ENCODE peak calls at places on chromosomes 7 and 10, in eight cellular contexts. E is CD8-positive, alpha-beta T cell; N is uterus; B is sigmoid colon; W is ovary; X is adrenal gland; F is endothelial cell of umbilical vein; H is psoas muscle. O is an unnamed sample. For H3K4me1, the result is how much of the 10 kb centered on the place peaks cover.

GRCh38 chr7:82275342-82275741 is 168.2 kb downstream of the CACNA2D1 start:
- DNase-seq in E (no peak), N (no peak), B (no peak), W (no peak), X (no peak), F (no peak), H (no peak), O (no peak)

GRCh38 chr10:28853195-28853594 is 175.9 kb downstream of the BAMBI start:
- DNase-seq in E (no peak), N (no peak), B (no peak), W (peak), X (peak), F (no peak), H (no peak), O (no peak)

GRCh38 chr7:27364344-27364758 is 121.7 kb downstream of the EVX1 start:
- DNase-seq in E (no peak), N (peak), B (peak), W (peak), X (peak), F (no peak), H (peak), O (no peak)

GRCh38 chr7:74032191-74032490 is 4.2 kb downstream of the ELN start:
- DNase-seq in E (no peak), N (peak), B (peak), W (peak), X (peak), F (peak), H (peak), O (peak)

GRCh38 chr10:93352638-93353383 is 129.3 kb downstream of the MYOF start:
- DNase-seq in E (no peak), N (no peak), B (no peak), W (no peak), X (no peak), F (peak), H (no peak), O (peak)

GRCh38 chr7:96205665-96206064 is 116.2 kb downstream of the SLC25A13 start:
- DNase-seq in E (no peak), N (no peak), B (no peak), W (no peak), X (no peak), F (no peak), H (no peak), O (no peak)

GRCh38 chr10:71765176-71765906 is 8.0 kb downstream of the VSIR start:
- DNase-seq in E (no peak), N (peak), B (peak), W (no peak), X (no peak), F (no peak), H (peak), O (no peak)

GRCh38 chr7:38432080-38432479 is 158.6 kb upstream of the TARP start:
- DNase-seq in E (no peak), N (no peak), B (no peak), W (no peak), X (no peak), F (no peak), H (no peak), O (no peak)

GRCh38 chr7:24290004-24290641 is 6.1 kb downstream of the NPY start:
- DNase-seq in E (no peak), N (no peak), B (no peak), W (no peak), X (no peak), F (peak), H (no peak), O (peak)

GRCh38 chr10:97466755-97467154 is 20.8 kb downstream of the ZDHHC16 start:
- DNase-seq in E (no peak), N (no peak), B (no peak), W (no peak), X (peak), F (no peak), H (no peak), O (no peak)

GRCh38 chr7:136869006-136869961 is 832 bp downstream of the CHRM2 start:
- DNase-seq in E (no peak), N (no peak), B (peak), W (no peak), X (no peak), F (no peak), H (peak), O (no peak)

GRCh38 chr7:108137993-108138392 is 7.8 kb upstream of the LAMB4 start:
- DNase-seq in E (no peak), N (no peak), B (no peak), W (no peak), X (no peak), F (no peak), H (no peak), O (no peak)

GRCh38 chr10:71878327-71879034 is 27.4 kb upstream of the PSAP start:
- DNase-seq in E (peak), N (no peak), B (no peak), W (no peak), X (no peak), F (no peak), H (no peak), O (no peak)

GRCh38 chr10:112235920-112236319 is 47.3 kb upstream of the TECTB start:
- DNase-seq in E (no peak), N (no peak), B (no peak), W (no peak), X (no peak), F (no peak), H (no peak), O (no peak)

GRCh38 chr10:48470893-48471805 is 133.7 kb downstream of the ARHGAP22 start:
- DNase-seq in E (no peak), N (no peak), B (peak), W (no peak), X (peak), F (peak), H (peak), O (no peak)

GRCh38 chr10:5694573-5694972 is 9.9 kb downstream of the TASOR2 start:
- DNase-seq in E (no peak), N (no peak), B (no peak), W (no peak), X (no peak), F (no peak), H (no peak), O (no peak)

GRCh38 chr10:5697342-5697741 is 12.7 kb downstream of the TASOR2 start:
- DNase-seq in E (no peak), N (no peak), B (no peak), W (no peak), X (no peak), F (no peak), H (no peak), O (no peak)

GRCh38 chr10:5688587-5688986 is 3.9 kb downstream of the TASOR2 start:
- DNase-seq in E (no peak), N (no peak), B (no peak), W (no peak), X (no peak), F (no peak), H (no peak), O (no peak)

GRCh38 chr10:5691786-5692185 is 7.1 kb downstream of the TASOR2 start:
- DNase-seq in E (no peak), N (no peak), B (no peak), W (no peak), X (no peak), F (no peak), H (no peak), O (no peak)

DNA sequence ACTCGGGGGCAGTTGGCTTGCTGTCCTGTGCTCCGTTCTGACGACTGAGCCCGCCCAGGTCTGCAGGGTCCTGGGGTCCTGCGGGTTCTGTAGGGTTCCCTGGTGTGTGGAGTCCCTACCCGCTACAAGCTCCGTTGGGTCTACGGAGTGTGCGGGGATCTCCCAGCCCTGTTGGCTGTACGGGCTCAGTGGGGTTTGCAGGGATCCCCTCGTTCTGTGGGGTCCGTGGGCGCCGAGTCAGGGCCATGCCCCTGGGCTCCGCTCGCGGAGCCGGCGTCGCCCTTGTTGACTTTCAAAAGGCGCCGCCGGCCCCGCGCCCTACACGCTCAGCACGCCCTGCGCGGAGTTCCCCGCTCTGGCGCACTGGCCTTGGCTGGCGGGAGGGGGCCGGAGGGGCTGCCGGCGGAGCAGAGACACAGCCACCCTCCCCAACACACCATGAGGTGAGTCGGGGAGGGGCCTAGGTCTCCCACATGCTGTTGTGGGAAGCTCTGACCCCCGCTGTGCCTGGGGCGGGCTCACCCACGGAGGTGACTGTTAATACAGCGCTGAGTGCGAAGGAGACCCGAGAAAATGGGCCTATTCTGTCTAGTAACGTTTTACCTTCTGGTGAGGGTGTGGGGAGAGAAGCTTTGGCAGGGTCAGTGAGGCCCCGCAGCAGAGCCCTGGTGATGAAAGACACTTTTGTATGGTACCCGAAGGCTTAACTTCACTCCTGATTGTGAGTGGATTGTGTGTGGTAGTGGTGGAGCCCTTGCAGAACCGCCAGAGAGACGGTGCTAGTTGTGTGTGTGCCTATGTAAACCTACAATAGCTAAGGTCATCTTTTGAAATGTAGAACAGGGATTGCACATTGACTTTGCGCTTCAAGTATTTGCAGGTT is 8.1 kb downstream of the TASOR2 start:
- DNase-seq in E (peak), N (peak), B (peak), W (peak), X (peak), F (no peak), H (peak), O (no peak)
- H3K4me1 ChIP-seq in E (half or more), N (under half), B (under half), W (under half), X (under half), F (under half), H (under half), O (under half)

GRCh38 chr7:36159618-36160017 is 6.6 kb downstream of the EEPD1 start:
- DNase-seq in E (no peak), N (no peak), B (no peak), W (peak), X (no peak), F (no peak), H (no peak), O (no peak)
- H3K4me1 ChIP-seq in E (under half), N (under half), B (under half), W (under half), X (under half), F (under half), H (half or more), O (under half)

DNA sequence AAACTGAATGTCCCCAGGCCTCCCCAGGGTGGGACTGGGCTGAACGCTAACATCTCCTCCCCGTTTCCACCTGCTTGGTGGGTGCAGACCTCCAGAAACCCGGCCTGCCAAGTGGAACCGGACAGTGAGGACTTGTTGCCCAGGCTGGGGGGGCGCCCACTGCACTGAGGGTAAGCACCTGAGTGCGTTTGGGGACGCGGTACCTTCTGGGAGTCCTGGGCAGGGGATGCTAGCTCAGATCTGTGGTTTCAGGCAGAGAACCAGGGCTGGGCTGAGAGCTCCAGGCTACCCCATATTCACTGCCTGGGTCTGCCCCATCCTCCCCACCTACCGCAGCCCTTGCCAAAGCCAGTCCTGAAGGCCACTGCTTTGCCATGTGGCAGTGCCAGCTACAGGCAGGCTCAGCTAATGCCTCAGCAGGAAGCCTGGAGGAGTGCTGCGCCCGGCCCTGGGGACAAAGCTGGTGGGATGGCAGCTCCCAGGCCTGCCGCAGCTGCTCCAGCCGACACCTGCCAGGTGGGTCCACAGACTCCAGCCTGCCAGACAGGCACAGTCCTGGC is 3.5 kb upstream of the ZNF467 start:
- DNase-seq in E (no peak), N (no peak), B (no peak), W (no peak), X (peak), F (no peak), H (peak), O (no peak)
- H3K4me1 ChIP-seq in E (under half), N (under half), B (under half), W (under half), X (under half), F (under half), H (under half), O (under half)

GRCh38 chr7:28626629-28627262 is 214.4 kb downstream of the CREB5 start:
- DNase-seq in E (no peak), N (no peak), B (no peak), W (no peak), X (peak), F (peak), H (no peak), O (peak)
- H3K4me1 ChIP-seq in E (under half), N (under half), B (under half), W (under half), X (under half), F (under half), H (under half), O (under half)

DNA sequence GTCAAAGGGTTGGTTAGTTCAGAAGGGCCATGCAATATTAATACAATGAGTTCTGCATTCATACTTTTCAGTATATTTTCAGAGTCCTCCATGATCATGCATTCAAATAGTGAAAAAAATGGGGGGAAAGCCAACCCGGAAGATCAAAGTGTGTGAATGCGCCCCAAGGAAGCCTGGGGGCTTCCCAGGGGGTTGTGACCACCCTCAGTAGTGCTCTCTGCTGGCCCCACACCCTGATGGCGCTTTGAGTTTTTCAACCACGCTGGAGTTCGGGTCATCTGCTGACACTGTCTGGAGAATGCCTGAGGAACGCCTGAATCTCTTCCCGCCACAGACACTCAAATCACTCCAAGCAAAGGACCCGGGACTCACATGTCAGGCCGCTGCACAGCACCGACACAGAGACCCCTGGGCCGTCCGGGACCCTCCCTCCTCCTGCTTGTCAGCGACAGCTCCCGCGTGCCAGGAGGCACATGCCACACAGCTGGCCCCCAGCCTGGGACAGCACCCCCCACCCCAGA is 1.0 kb downstream of the TNS3 start:
- DNase-seq in E (no peak), N (no peak), B (no peak), W (peak), X (no peak), F (no peak), H (no peak), O (peak)
- H3K4me1 ChIP-seq in E (under half), N (under half), B (under half), W (under half), X (under half), F (under half), H (under half), O (under half)

GRCh38 chr7:54343511-54343910 is 198.7 kb upstream of the VSTM2A start:
- DNase-seq in E (no peak), N (no peak), B (no peak), W (no peak), X (no peak), F (no peak), H (no peak), O (no peak)
- H3K4me1 ChIP-seq in E (under half), N (under half), B (under half), W (under half), X (under half), F (under half), H (under half), O (under half)

GRCh38 chr7:5377816-5378215 is 45.8 kb downstream of the TNRC18 start:
- DNase-seq in E (no peak), N (no peak), B (no peak), W (no peak), X (no peak), F (no peak), H (no peak), O (no peak)

GRCh38 chr7:5374464-5374863 is 49.2 kb downstream of the TNRC18 start:
- DNase-seq in E (no peak), N (no peak), B (peak), W (no peak), X (no peak), F (no peak), H (no peak), O (no peak)

GRCh38 chr7:5379576-5379975 is 44.1 kb downstream of the TNRC18 start:
- DNase-seq in E (no peak), N (no peak), B (no peak), W (no peak), X (no peak), F (no peak), H (no peak), O (no peak)

GRCh38 chr7:5375925-5376324 is 47.7 kb downstream of the TNRC18 start:
- DNase-seq in E (peak), N (no peak), B (no peak), W (no peak), X (no peak), F (no peak), H (no peak), O (no peak)

DNA sequence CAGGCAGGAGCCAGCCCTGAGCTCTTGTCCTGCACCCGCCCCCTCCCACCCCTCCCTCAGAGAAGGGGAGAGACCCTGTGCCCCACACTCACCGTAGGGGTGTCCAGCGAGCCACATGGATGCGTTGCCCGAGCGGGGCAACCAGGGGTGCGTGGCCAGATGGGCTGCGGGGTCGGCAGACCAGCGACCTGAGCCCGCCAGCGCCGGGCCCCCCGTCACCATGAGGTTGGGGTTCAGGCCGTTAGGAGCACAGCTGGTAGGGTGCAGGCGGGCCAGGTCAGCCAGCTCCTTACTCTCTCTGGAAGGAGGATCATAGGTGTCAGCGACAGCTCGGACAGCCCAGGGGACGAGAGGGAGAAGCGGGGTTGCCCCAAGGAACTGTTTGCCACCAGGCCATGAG is 46.4 kb downstream of the TNRC18 start:
- DNase-seq in E (no peak), N (no peak), B (no peak), W (no peak), X (no peak), F (no peak), H (no peak), O (no peak)
- H3K4me1 ChIP-seq in E (under half), N (under half), B (under half), W (under half), X (under half), F (under half), H (under half), O (under half)

O was measured in SJCRH30.